ENCODE peak calls at places on chromosomes 3 and 15, in ten cellular contexts. U is stomach, K is HCT116, W is GM23338, F is Panc1, O is endothelial cell of umbilical vein, S is breast epithelium, M is suprapubic skin, L is H1, V is SK-N-SH. N is an unnamed sample.

GRCh38 chr15:44536298-44536961 is 517 bp upstream of the EIF3J start:
- DNase-seq in U (peak), K (peak), W (peak), F (peak), O (peak), S (peak), M (peak), L (peak), V (peak), N (peak)

GRCh38 chr3:63353383-63353782 is 75.3 kb downstream of the SYNPR start:
- DNase-seq in U (no peak), K (no peak), W (no peak), F (no peak), O (no peak), S (no peak), M (no peak), L (no peak), V (no peak), N (no peak)

GRCh38 chr15:69074843-69075224 is 60.3 kb downstream of the NOX5 start:
- DNase-seq in U (no peak), K (no peak), W (peak), F (no peak), O (peak), S (no peak), M (no peak), L (no peak), V (peak), N (no peak)

GRCh38 chr3:146274833-146275232 is 23.9 kb upstream of the PLSCR4 start:
- DNase-seq in U (no peak), K (no peak), W (no peak), F (no peak), O (peak), S (no peak), M (no peak), L (no peak), V (no peak), N (no peak)

GRCh38 chr3:110955301-110955880 is 116.2 kb upstream of the NECTIN3 start:
- DNase-seq in U (no peak), K (no peak), W (no peak), F (no peak), O (no peak), S (no peak), M (no peak), L (no peak), V (no peak), N (no peak)

GRCh38 chr3:8870134-8870533 is 93.1 kb downstream of the RAD18 start:
- DNase-seq in U (no peak), K (no peak), W (no peak), F (no peak), O (no peak), S (no peak), M (no peak), L (no peak), V (no peak), N (no peak)

GRCh38 chr15:89413877-89414276 is 79.3 kb upstream of the POLG start:
- DNase-seq in U (no peak), K (no peak), W (no peak), F (no peak), O (no peak), S (no peak), M (no peak), L (no peak), V (no peak), N (no peak)

GRCh38 chr3:129587559-129588210 is 18.8 kb downstream of the PLXND1 start:
- DNase-seq in U (no peak), K (no peak), W (no peak), F (no peak), O (no peak), S (no peak), M (no peak), L (no peak), V (no peak), N (no peak)

GRCh38 chr15:89374116-89375004 is 39.7 kb upstream of the POLG start:
- DNase-seq in U (no peak), K (no peak), W (peak), F (no peak), O (no peak), S (no peak), M (no peak), L (no peak), V (no peak), N (no peak)

GRCh38 chr3:15858547-15859506 is 61.0 kb upstream of the ANKRD28 start:
- DNase-seq in U (peak), K (no peak), W (peak), F (no peak), O (peak), S (peak), M (peak), L (no peak), V (peak), N (peak)

GRCh38 chr3:116473602-116474001 is 28.3 kb upstream of the LSAMP start:
- DNase-seq in U (no peak), K (no peak), W (no peak), F (no peak), O (no peak), S (no peak), M (no peak), L (no peak), V (no peak), N (no peak)

GRCh38 chr15:100043069-100043641 is 298.6 kb downstream of the ADAMTS17 start:
- DNase-seq in U (no peak), K (peak), W (no peak), F (peak), O (peak), S (peak), M (no peak), L (no peak), V (no peak), N (no peak)
- H3K27ac ChIP-seq in U (no peak), K (peak), W (no peak), F (peak), O (peak), S (peak), M (no peak), L (no peak), V (no peak), N (peak)

DNA sequence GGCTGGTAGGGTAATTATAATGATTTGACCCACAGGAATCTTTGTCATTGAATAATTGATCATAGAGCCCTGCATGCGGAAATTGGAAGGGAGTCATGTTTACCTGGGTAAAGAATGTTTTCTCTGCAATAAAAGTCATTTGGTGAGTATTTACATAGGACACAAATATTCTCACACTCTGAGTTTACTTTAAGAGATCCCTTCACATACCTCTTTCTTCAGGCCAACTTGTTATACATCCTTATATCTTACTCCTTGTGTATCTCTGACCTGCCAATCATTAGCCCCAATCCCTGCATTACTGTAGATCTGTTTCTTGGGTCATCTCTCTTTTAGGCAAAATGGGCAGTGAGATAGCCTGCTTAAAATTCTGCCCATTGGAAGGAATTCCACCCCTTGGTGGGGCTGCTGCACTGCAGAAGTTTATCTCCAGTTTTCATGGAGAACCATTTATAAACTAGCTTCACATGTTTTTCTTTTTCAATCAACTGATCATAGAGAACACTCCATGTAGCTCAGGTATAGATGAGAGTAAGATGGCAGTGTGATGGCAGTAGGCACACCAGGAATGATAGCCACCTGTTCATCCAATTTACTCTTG is 46.2 kb downstream of the ILDR1 start:
- DNase-seq in U (no peak), K (no peak), W (no peak), F (no peak), O (peak), S (no peak), M (no peak), L (no peak), V (no peak), N (no peak)
- TF ChIP-seq CTCF in U (no peak), K (no peak), W (no peak), F (peak), O (no peak), S (no peak), M (no peak), L (no peak), V (peak), N (peak)

DNA sequence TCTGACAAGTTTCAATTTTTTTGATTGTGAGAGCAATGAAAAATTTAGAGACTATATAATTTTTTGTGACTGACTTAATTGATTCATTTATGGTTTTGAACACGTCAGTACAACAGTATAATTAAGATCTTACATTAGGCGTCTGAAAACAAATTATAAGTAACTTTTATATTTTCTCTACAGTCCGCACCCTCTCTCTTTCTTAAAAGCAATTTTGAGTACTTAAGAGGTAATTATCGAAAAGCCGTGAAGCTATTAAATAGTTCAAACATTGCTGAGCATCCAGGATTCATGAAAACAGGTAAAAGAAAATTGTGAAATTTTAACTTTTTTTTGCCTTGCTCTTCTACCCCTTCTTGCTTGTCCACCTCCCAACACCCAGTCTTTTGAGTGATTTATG is 34.9 kb downstream of the CNOT10 start:
- DNase-seq in U (no peak), K (no peak), W (no peak), F (no peak), O (no peak), S (no peak), M (no peak), L (no peak), V (no peak), N (no peak)
- TF ChIP-seq POLR2AphosphoS5 in U (no peak), K (no peak), W (no peak), F (no peak), O (no peak), S (no peak), M (no peak), L (no peak), V (no peak), N (no peak)

GRCh38 chr3:19093084-19093483 is 55.2 kb upstream of the KCNH8 start:
- DNase-seq in U (no peak), K (no peak), W (no peak), F (no peak), O (no peak), S (no peak), M (no peak), L (no peak), V (no peak), N (no peak)
- H3K27ac ChIP-seq in U (no peak), K (no peak), W (no peak), F (no peak), O (no peak), S (no peak), M (no peak), L (no peak), V (no peak), N (no peak)

GRCh38 chr3:183490211-183490601 is 61.8 kb upstream of the MCF2L2 start:
- DNase-seq in U (no peak), K (no peak), W (no peak), F (no peak), O (no peak), S (no peak), M (no peak), L (no peak), V (no peak), N (no peak)
- TF ChIP-seq CTCF in U (no peak), K (no peak), W (no peak), F (no peak), O (no peak), S (no peak), M (no peak), L (no peak), V (no peak), N (no peak)

N was measured in spleen.